ENCODE peak calls at places on chromosome 7, in ten cellular contexts. H is NT2/D1, K is Peyer's patch, E is cardiac fibroblast, U is heart left ventricle, F is foreskin fibroblast, B is aorta, S is lower leg skin, R is astrocyte, M is neural progenitor cell. G is an unnamed sample.

GRCh38 chr7:149196705-149197171 is 1.4 kb downstream of the ZNF282 start:
- DNase-seq in H (no peak), K (no peak), E (peak), U (no peak), F (peak), B (no peak), S (no peak), R (no peak), M (no peak), G (no peak)

GRCh38 chr7:103447073-103447960 is 1.3 kb upstream of the SLC26A5 start:
- DNase-seq in H (peak), K (no peak), E (peak), U (no peak), F (peak), B (no peak), S (no peak), R (peak), M (peak), G (peak)

GRCh38 chr7:41955475-41956243 is 252.8 kb upstream of the INHBA start:
- DNase-seq in H (peak), K (peak), E (peak), U (peak), F (peak), B (peak), S (peak), R (peak), M (peak), G (peak)

GRCh38 chr7:155258233-155258575 is 39.5 kb upstream of the INSIG1 start:
- DNase-seq in H (no peak), K (no peak), E (peak), U (peak), F (peak), B (no peak), S (no peak), R (peak), M (no peak), G (no peak)

GRCh38 chr7:154906201-154906600 is 96.7 kb downstream of the PAXIP1 start:
- DNase-seq in H (no peak), K (no peak), E (no peak), U (no peak), F (no peak), B (peak), S (no peak), R (no peak), M (no peak), G (no peak)

GRCh38 chr7:26649388-26649787 is 215.0 kb downstream of the SKAP2 start:
- DNase-seq in H (no peak), K (no peak), E (no peak), U (no peak), F (no peak), B (no peak), S (no peak), R (no peak), M (no peak), G (no peak)

GRCh38 chr7:7312323-7312722 is 130.0 kb downstream of the C1GALT1 start:
- DNase-seq in H (no peak), K (no peak), E (no peak), U (no peak), F (no peak), B (no peak), S (no peak), R (no peak), M (no peak), G (no peak)

GRCh38 chr7:139675127-139676110 is 102.4 kb downstream of the HIPK2 start:
- DNase-seq in H (no peak), K (no peak), E (no peak), U (no peak), F (no peak), B (no peak), S (no peak), R (no peak), M (no peak), G (no peak)

GRCh38 chr7:127107601-127108007 is 145.1 kb downstream of the GRM8 start:
- DNase-seq in H (peak), K (no peak), E (peak), U (peak), F (no peak), B (no peak), S (no peak), R (peak), M (peak), G (peak)

GRCh38 chr7:21426958-21427860 is 674 bp upstream of the SP4 start:
- DNase-seq in H (peak), K (peak), E (peak), U (peak), F (peak), B (peak), S (peak), R (peak), M (peak), G (peak)

GRCh38 chr7:507623-508305 is 11.9 kb downstream of the PDGFA start:
- DNase-seq in H (no peak), K (no peak), E (no peak), U (no peak), F (no peak), B (peak), S (no peak), R (no peak), M (no peak), G (no peak)

GRCh38 chr7:5541087-5541992 is 117.7 kb upstream of the TNRC18 start:
- DNase-seq in H (no peak), K (no peak), E (no peak), U (no peak), F (no peak), B (no peak), S (no peak), R (no peak), M (no peak), G (no peak)

GRCh38 chr7:151696738-151697514 is 177.2 kb upstream of the RHEB start:
- DNase-seq in H (peak), K (no peak), E (no peak), U (peak), F (no peak), B (no peak), S (no peak), R (no peak), M (peak), G (no peak)

GRCh38 chr7:34337163-34337562 is 320.9 kb upstream of the NPSR1 start:
- DNase-seq in H (no peak), K (no peak), E (no peak), U (no peak), F (no peak), B (no peak), S (no peak), R (no peak), M (no peak), G (no peak)

GRCh38 chr7:44981035-44981706 is 2.4 kb upstream of the MYO1G start:
- DNase-seq in H (no peak), K (no peak), E (no peak), U (no peak), F (no peak), B (peak), S (no peak), R (no peak), M (no peak), G (no peak)

GRCh38 chr7:45033931-45034290 is 33.9 kb downstream of the CCM2 start:
- DNase-seq in H (no peak), K (no peak), E (no peak), U (no peak), F (no peak), B (no peak), S (peak), R (no peak), M (no peak), G (peak)

GRCh38 chr7:137834552-137834951 is 12.2 kb downstream of the DGKI start:
- DNase-seq in H (no peak), K (no peak), E (no peak), U (no peak), F (no peak), B (no peak), S (no peak), R (no peak), M (no peak), G (no peak)

GRCh38 chr7:1210321-1210978 is 22.2 kb upstream of the UNCX start:
- DNase-seq in H (no peak), K (no peak), E (peak), U (peak), F (no peak), B (no peak), S (no peak), R (no peak), M (no peak), G (no peak)

GRCh38 chr7:135834262-135834661 is 85.6 kb upstream of the FAM180A start:
- DNase-seq in H (no peak), K (no peak), E (no peak), U (peak), F (no peak), B (no peak), S (no peak), R (no peak), M (no peak), G (no peak)

GRCh38 chr7:45235905-45236304 is 78.3 kb downstream of the RAMP3 start:
- DNase-seq in H (no peak), K (no peak), E (no peak), U (no peak), F (no peak), B (no peak), S (no peak), R (no peak), M (no peak), G (no peak)

GRCh38 chr7:51102828-51103227 is 213.8 kb downstream of the COBL start:
- DNase-seq in H (no peak), K (no peak), E (no peak), U (no peak), F (peak), B (no peak), S (no peak), R (peak), M (no peak), G (no peak)

GRCh38 chr7:99385564-99385963 is 11.0 kb downstream of the ARPC1B start:
- DNase-seq in H (no peak), K (no peak), E (no peak), U (no peak), F (no peak), B (no peak), S (no peak), R (no peak), M (no peak), G (no peak)

GRCh38 chr7:28435732-28436378 is 23.5 kb downstream of the CREB5 start:
- DNase-seq in H (no peak), K (no peak), E (no peak), U (no peak), F (no peak), B (no peak), S (no peak), R (peak), M (no peak), G (no peak)

GRCh38 chr7:36887235-36887634 is 162.9 kb upstream of the AOAH start:
- DNase-seq in H (no peak), K (no peak), E (no peak), U (no peak), F (no peak), B (no peak), S (no peak), R (no peak), M (no peak), G (no peak)

GRCh38 chr7:77348371-77348813 is 67.8 kb downstream of the GSAP start:
- DNase-seq in H (peak), K (no peak), E (peak), U (peak), F (peak), B (no peak), S (no peak), R (peak), M (no peak), G (no peak)

GRCh38 chr7:82044497-82045080 is 274.7 kb upstream of the HGF start:
- DNase-seq in H (peak), K (no peak), E (peak), U (peak), F (peak), B (no peak), S (no peak), R (peak), M (peak), G (peak)

GRCh38 chr7:23020742-23021401 is 6.9 kb upstream of the HYCC1 start:
- DNase-seq in H (no peak), K (no peak), E (peak), U (no peak), F (peak), B (peak), S (no peak), R (peak), M (no peak), G (no peak)

GRCh38 chr7:127437772-127438330 is 45.3 kb upstream of the ZNF800 start:
- DNase-seq in H (no peak), K (no peak), E (peak), U (no peak), F (peak), B (no peak), S (no peak), R (peak), M (no peak), G (no peak)

GRCh38 chr7:85426487-85426960 is 239.7 kb upstream of the SEMA3D start:
- DNase-seq in H (no peak), K (no peak), E (peak), U (no peak), F (peak), B (no peak), S (no peak), R (peak), M (no peak), G (no peak)

GRCh38 chr7:138000081-138000701 is 1.7 kb downstream of the CREB3L2 start:
- DNase-seq in H (no peak), K (no peak), E (peak), U (peak), F (peak), B (peak), S (no peak), R (peak), M (peak), G (peak)

GRCh38 chr7:50821457-50821977 is 38.8 kb upstream of the GRB10 start:
- DNase-seq in H (no peak), K (no peak), E (peak), U (no peak), F (peak), B (no peak), S (peak), R (peak), M (peak), G (peak)

GRCh38 chr7:28376634-28377033 is 35.7 kb upstream of the CREB5 start:
- DNase-seq in H (no peak), K (no peak), E (no peak), U (no peak), F (no peak), B (no peak), S (no peak), R (no peak), M (no peak), G (no peak)

DNA sequence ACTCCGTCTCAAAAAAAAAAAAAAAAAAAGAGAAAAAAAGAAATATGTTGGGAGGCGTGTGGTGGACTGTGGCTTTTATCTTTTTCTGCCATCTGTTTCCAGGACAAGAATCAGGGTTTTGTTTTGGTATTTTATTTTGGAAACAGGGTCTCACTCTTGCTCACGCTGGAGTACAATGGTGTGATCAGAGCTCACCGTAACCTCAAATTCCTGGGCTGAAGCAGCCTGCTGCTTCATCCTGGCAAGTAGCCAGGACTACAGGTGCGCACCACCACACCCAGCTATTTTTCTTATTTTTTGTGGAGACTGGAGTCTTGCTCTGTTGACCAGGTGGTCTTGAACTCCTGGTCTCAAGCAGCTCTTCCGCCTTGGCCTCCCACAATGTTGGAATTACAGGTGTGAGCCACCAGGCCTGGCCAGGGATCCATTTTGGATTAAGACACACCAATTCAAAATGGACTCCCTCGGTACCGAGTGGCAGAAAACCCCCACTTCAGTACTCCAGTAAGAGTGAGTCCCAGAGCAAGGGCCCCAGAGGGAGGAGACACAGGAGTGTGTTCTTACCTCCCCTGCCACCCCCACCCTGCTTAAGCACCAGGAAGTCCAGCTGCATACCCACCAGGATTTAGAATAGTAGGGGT is 6.7 kb downstream of the MTURN start:
- DNase-seq in H (no peak), K (no peak), E (no peak), U (no peak), F (no peak), B (no peak), S (no peak), R (no peak), M (no peak), G (no peak)
- H3K4me3 ChIP-seq in H (no peak), K (no peak), E (no peak), U (no peak), F (no peak), B (no peak), S (no peak), R (no peak), M (no peak), G (no peak)

DNA sequence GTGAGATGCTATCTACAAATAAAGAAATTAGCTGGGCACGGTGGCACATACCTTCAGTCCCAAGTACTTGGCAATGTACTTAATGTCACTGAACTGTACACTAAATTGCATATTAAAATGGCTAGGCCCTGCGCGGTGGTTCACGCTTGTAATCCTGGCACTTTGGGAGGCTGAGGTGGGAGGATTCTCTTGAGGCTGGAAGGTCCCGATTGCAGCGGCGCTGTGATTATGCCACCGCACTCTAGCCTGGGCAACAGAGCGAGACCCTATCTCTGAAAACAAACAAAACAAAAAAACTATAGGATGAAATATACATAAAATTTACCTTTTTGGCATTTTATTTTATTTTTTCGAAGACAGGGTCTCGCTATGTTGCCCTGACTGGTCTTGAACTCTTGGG is 1.5 kb upstream of the EIF3B start:
- DNase-seq in H (no peak), K (no peak), E (no peak), U (no peak), F (no peak), B (no peak), S (no peak), R (no peak), M (no peak), G (no peak)
- H3K4me3 ChIP-seq in H (peak), K (no peak), E (peak), U (no peak), F (peak), B (no peak), S (no peak), R (no peak), M (peak), G (peak)

GRCh38 chr7:35856175-35856574 is 55.3 kb downstream of the SEPTIN7 start:
- DNase-seq in H (no peak), K (no peak), E (no peak), U (no peak), F (no peak), B (no peak), S (no peak), R (no peak), M (no peak), G (no peak)

GRCh38 chr7:35849954-35850353 is 49.1 kb downstream of the SEPTIN7 start:
- DNase-seq in H (no peak), K (no peak), E (no peak), U (no peak), F (no peak), B (no peak), S (no peak), R (no peak), M (no peak), G (no peak)

GRCh38 chr7:35849158-35849831 is 48.4 kb downstream of the SEPTIN7 start:
- DNase-seq in H (no peak), K (no peak), E (peak), U (no peak), F (no peak), B (no peak), S (no peak), R (peak), M (peak), G (no peak)

GRCh38 chr7:35848728-35849127 is 47.9 kb downstream of the SEPTIN7 start:
- DNase-seq in H (no peak), K (no peak), E (no peak), U (no peak), F (no peak), B (no peak), S (no peak), R (peak), M (no peak), G (no peak)

GRCh38 chr7:35854311-35854710 is 53.5 kb downstream of the SEPTIN7 start:
- DNase-seq in H (no peak), K (no peak), E (no peak), U (no peak), F (no peak), B (no peak), S (no peak), R (no peak), M (no peak), G (no peak)
- H3K4me3 ChIP-seq in H (no peak), K (no peak), E (no peak), U (no peak), F (no peak), B (no peak), S (no peak), R (no peak), M (no peak), G (no peak)

DNA sequence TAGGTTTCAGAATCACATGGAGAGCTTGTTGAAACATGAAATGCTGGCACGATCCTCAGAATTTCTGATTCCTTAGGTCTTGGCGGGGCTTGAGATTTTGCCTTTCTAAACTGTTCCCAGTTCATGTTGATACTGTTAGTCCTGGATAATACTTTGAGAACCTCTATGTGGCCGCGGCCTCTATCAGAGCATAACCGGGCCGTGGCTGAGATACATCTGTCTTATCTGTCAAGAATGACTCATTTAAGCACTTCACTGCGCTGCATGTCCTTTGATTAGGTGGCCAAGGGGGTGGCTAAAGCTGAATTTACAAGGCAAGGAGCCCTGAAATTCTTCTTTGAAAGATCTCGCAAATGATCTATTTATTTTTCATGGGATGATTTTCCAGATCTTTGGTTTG is 66.9 kb downstream of the GALNT17 start:
- DNase-seq in H (no peak), K (no peak), E (no peak), U (no peak), F (no peak), B (no peak), S (peak), R (no peak), M (no peak), G (no peak)
- H3K4me3 ChIP-seq in H (no peak), K (no peak), E (no peak), U (no peak), F (no peak), B (no peak), S (no peak), R (no peak), M (no peak), G (no peak)

GRCh38 chr7:46549347-46549746 is 628.3 kb upstream of the IGFBP3 start:
- DNase-seq in H (no peak), K (no peak), E (no peak), U (no peak), F (no peak), B (no peak), S (no peak), R (no peak), M (no peak), G (no peak)

GRCh38 chr7:46544396-46545008 is 623.4 kb upstream of the IGFBP3 start:
- DNase-seq in H (no peak), K (no peak), E (peak), U (no peak), F (peak), B (no peak), S (no peak), R (peak), M (no peak), G (no peak)

GRCh38 chr7:46549892-46550639 is 629.0 kb upstream of the IGFBP3 start:
- DNase-seq in H (no peak), K (no peak), E (no peak), U (no peak), F (no peak), B (no peak), S (no peak), R (no peak), M (no peak), G (no peak)

GRCh38 chr7:46545790-46546189 is 624.7 kb upstream of the IGFBP3 start:
- DNase-seq in H (no peak), K (no peak), E (peak), U (no peak), F (peak), B (no peak), S (no peak), R (peak), M (no peak), G (no peak)

GRCh38 chr7:46547044-46547443 is 626.0 kb upstream of the IGFBP3 start:
- DNase-seq in H (no peak), K (no peak), E (no peak), U (no peak), F (no peak), B (no peak), S (no peak), R (no peak), M (no peak), G (no peak)
- H3K4me3 ChIP-seq in H (no peak), K (no peak), E (no peak), U (no peak), F (no peak), B (no peak), S (no peak), R (no peak), M (no peak), G (no peak)

G was measured in HAP-1.